ENCODE peak calls at places on chromosomes 2 and 18, in five cellular contexts. X is IMR-90, T is iPS-NIHi11, H is T follicular helper cell, P is HT-29. B is an unnamed sample.

GRCh38 chr2:117615106-117615505 is 199.4 kb upstream of the DDX18 start:
- DNase-seq in X (no peak), T (no peak), H (no peak), P (no peak), B (no peak)

GRCh38 chr18:26460449-26461091 is 87.8 kb downstream of the KCTD1 start:
- DNase-seq in X (peak), T (no peak), H (no peak), P (no peak), B (no peak)

GRCh38 chr2:1237785-1238184 is 175.5 kb upstream of the TPO start:
- DNase-seq in X (no peak), T (no peak), H (no peak), P (no peak), B (no peak)

GRCh38 chr2:25197336-25198208 is 29.2 kb upstream of the POMC start:
- DNase-seq in X (peak), T (no peak), H (no peak), P (no peak), B (no peak)

GRCh38 chr2:126638781-126639180 is 17.2 kb upstream of the GYPC start:
- DNase-seq in X (no peak), T (no peak), H (no peak), P (no peak), B (no peak)

GRCh38 chr2:159073256-159073655 is 104.8 kb downstream of the TANC1 start:
- DNase-seq in X (peak), T (no peak), H (no peak), P (peak), B (no peak)

GRCh38 chr2:109247340-109247739 is 118.3 kb downstream of the SH3RF3 start:
- DNase-seq in X (no peak), T (no peak), H (no peak), P (peak), B (peak)

GRCh38 chr2:205892141-205893064 is 193.6 kb downstream of the INO80D start:
- DNase-seq in X (peak), T (peak), H (no peak), P (no peak), B (no peak)

GRCh38 chr2:31429759-31430438 is 15.4 kb upstream of the XDH start:
- DNase-seq in X (peak), T (no peak), H (peak), P (peak), B (no peak)

GRCh38 chr2:136434251-136434715 is 316.3 kb upstream of the CXCR4 start:
- DNase-seq in X (no peak), T (no peak), H (no peak), P (no peak), B (no peak)

GRCh38 chr2:196077821-196078220 is 9.2 kb upstream of the DNAH7 start:
- DNase-seq in X (peak), T (no peak), H (no peak), P (no peak), B (no peak)

GRCh38 chr2:237763812-237764211 is 34.8 kb upstream of the RBM44 start:
- DNase-seq in X (no peak), T (no peak), H (no peak), P (no peak), B (no peak)

GRCh38 chr2:40027968-40028367 is 248.9 kb upstream of the THUMPD2 start:
- DNase-seq in X (peak), T (no peak), H (no peak), P (no peak), B (no peak)

GRCh38 chr2:127400897-127401756 is 13.4 kb upstream of the MAP3K2 start:
- DNase-seq in X (peak), T (no peak), H (no peak), P (peak), B (peak)

GRCh38 chr2:158207354-158207753 is 105.7 kb downstream of the UPP2 start:
- DNase-seq in X (no peak), T (no peak), H (no peak), P (no peak), B (no peak)

GRCh38 chr18:63155169-63155852 is 164.3 kb downstream of the BCL2 start:
- DNase-seq in X (no peak), T (peak), H (peak), P (peak), B (peak)

GRCh38 chr2:45898819-45899218 is 247.3 kb downstream of the PRKCE start:
- DNase-seq in X (no peak), T (no peak), H (no peak), P (no peak), B (no peak)